ENCODE peak calls at places on chromosomes 4 and X, in nine cellular contexts. E, Q, W, O, P, J, K, L and G are unnamed samples.

GRCh38 chrX:29903365-29903764 is 312.0 kb upstream of the MAGEB2 start:
- DNase-seq in P (no peak), Q (no peak), E (peak), L (peak), W (no peak), J (peak), K (no peak), O (no peak), G (no peak)

GRCh38 chrX:69133561-69134542 is 31.4 kb downstream of the PJA1 start:
- DNase-seq in Q (no peak), P (no peak), J (peak), W (peak), O (no peak), K (no peak), E (peak), L (peak), G (peak)

GRCh38 chr4:116531870-116532269 is 553.5 kb downstream of the TRAM1L1 start:
- DNase-seq in J (no peak), K (no peak), L (no peak), E (no peak), Q (no peak), W (no peak), P (no peak), O (no peak), G (no peak)

GRCh38 chrX:66408507-66408906 is 230.4 kb downstream of the EDA2R start:
- DNase-seq in O (no peak), E (no peak), Q (no peak), J (no peak), P (no peak), L (no peak), W (no peak), K (no peak), G (no peak)

GRCh38 chrX:145818522-145819075 is 970 bp downstream of the SLITRK2 start:
- DNase-seq in K (no peak), O (no peak), E (no peak), L (no peak), P (no peak), Q (no peak), W (peak), J (no peak), G (no peak)

GRCh38 chr4:22356996-22357596 is 158.8 kb downstream of the ADGRA3 start:
- DNase-seq in P (no peak), O (no peak), J (peak), E (peak), W (no peak), K (no peak), L (peak), Q (no peak), G (peak)

GRCh38 chrX:72100824-72101351 is 30.8 kb downstream of the RTL5 start:
- DNase-seq in P (no peak), W (no peak), E (peak), J (no peak), Q (peak), O (peak), L (no peak), K (no peak), G (no peak)

GRCh38 chrX:13747836-13748235 is 13.3 kb downstream of the OFD1 start:
- DNase-seq in O (peak), W (peak), E (peak), K (no peak), Q (no peak), J (peak), L (peak), P (no peak), G (peak)

GRCh38 chrX:155068165-155068564 is 2.8 kb downstream of the CMC4 start:
- DNase-seq in P (no peak), W (no peak), E (peak), Q (no peak), O (no peak), L (peak), J (peak), K (no peak), G (peak)

GRCh38 chr4:66564901-66565648 is 894.8 kb upstream of the EPHA5 start:
- DNase-seq in K (no peak), O (no peak), E (peak), J (peak), W (no peak), Q (no peak), P (no peak), L (peak), G (peak)

GRCh38 chrX:18394477-18394876 is 30.9 kb upstream of the CDKL5 start:
- DNase-seq in K (peak), P (no peak), L (peak), O (no peak), E (no peak), Q (no peak), J (no peak), W (no peak), G (no peak)

GRCh38 chr4:96912731-96913130 is 1072.8 kb downstream of the PDHA2 start:
- DNase-seq in K (no peak), P (no peak), Q (no peak), L (no peak), W (peak), J (no peak), O (no peak), E (no peak), G (no peak)

GRCh38 chr4:47837582-47838294 is at the start of gene CORIN:
- DNase-seq in P (peak), L (no peak), Q (peak), O (no peak), K (peak), E (no peak), W (peak), J (no peak), G (no peak)

GRCh38 chr4:80990851-80991250 is 39.7 kb upstream of the BMP3 start:
- DNase-seq in J (no peak), K (no peak), E (no peak), L (no peak), P (no peak), O (no peak), W (peak), Q (no peak), G (no peak)

GRCh38 chrX:84144281-84144680 is 43.7 kb downstream of the RPS6KA6 start:
- DNase-seq in K (no peak), L (peak), O (no peak), J (no peak), W (no peak), Q (no peak), P (no peak), E (no peak), G (no peak)

GRCh38 chr4:116702949-116703348 is 382.4 kb downstream of the TRAM1L1 start:
- DNase-seq in E (no peak), O (no peak), L (no peak), J (no peak), Q (no peak), P (no peak), W (no peak), K (no peak), G (no peak)

GRCh38 chrX:7088968-7089615 is 58.4 kb upstream of the STS start:
- DNase-seq in K (peak), P (no peak), J (no peak), W (peak), O (peak), E (no peak), Q (no peak), L (no peak), G (no peak)

GRCh38 chr4:58617226-58617625 is 1507.0 kb upstream of the IGFBP7 start:
- DNase-seq in J (no peak), W (no peak), L (no peak), Q (no peak), P (no peak), E (no peak), K (no peak), O (no peak), G (no peak)

DNA sequence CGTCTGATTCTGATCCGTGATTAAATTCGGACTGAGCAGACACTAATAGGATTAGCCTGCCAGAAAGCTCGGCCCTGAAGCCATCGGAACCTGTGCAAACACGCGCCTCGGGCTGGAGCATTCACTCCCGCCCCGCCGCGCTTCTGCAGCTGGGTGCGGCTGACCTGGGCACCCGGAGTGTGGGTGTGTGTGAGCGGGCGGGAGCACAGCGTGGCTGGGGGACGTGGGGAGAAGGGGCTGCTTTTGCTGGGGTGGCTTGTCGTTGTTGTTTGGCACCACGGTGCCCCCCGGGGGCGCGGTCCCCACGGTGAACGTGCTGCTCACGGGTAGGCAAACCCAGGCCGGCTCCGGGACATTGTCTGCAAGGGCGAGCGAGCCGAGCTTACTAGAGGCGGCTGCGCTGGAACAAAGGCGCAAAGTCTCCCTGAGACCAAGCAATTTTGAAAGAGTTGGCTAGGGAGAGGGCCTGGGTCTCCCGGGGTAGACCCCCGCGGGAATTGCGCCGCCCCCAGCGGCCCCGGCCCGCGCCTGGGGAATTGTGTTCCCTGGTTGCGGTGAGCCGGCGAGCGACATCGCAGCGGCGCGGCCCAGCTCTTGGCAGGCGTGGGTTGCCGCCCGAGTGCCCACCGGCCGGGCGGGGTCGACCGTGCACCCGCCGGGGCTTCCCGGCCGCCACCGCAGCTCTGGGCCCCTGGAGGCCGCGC is 1.4 kb downstream of the MAMLD1 start:
- DNase-seq in P (peak), E (no peak), W (peak), L (peak), K (peak), J (no peak), Q (peak), O (no peak), G (no peak)
- H3K4me3 ChIP-seq in P (peak), E (peak), W (peak), L (peak), K (peak), J (peak), Q (peak), O (peak), G (peak)

GRCh38 chrX:20361890-20362262 is 95.2 kb upstream of the RPS6KA3 start:
- DNase-seq in W (peak), Q (no peak), J (peak), L (peak), E (peak), K (no peak), O (no peak), P (no peak), G (no peak)

GRCh38 chrX:20363003-20363674 is 96.4 kb upstream of the RPS6KA3 start:
- DNase-seq in Q (no peak), W (no peak), O (no peak), L (peak), P (no peak), K (no peak), E (no peak), J (no peak), G (no peak)

GRCh38 chrX:20364238-20364637 is 97.5 kb upstream of the RPS6KA3 start:
- DNase-seq in E (no peak), O (no peak), Q (no peak), P (no peak), K (no peak), J (no peak), L (no peak), W (no peak), G (no peak)

GRCh38 chrX:20362268-20363002 is 95.7 kb upstream of the RPS6KA3 start:
- DNase-seq in E (peak), O (no peak), P (no peak), W (peak), Q (no peak), K (no peak), J (peak), L (peak), G (no peak)

DNA sequence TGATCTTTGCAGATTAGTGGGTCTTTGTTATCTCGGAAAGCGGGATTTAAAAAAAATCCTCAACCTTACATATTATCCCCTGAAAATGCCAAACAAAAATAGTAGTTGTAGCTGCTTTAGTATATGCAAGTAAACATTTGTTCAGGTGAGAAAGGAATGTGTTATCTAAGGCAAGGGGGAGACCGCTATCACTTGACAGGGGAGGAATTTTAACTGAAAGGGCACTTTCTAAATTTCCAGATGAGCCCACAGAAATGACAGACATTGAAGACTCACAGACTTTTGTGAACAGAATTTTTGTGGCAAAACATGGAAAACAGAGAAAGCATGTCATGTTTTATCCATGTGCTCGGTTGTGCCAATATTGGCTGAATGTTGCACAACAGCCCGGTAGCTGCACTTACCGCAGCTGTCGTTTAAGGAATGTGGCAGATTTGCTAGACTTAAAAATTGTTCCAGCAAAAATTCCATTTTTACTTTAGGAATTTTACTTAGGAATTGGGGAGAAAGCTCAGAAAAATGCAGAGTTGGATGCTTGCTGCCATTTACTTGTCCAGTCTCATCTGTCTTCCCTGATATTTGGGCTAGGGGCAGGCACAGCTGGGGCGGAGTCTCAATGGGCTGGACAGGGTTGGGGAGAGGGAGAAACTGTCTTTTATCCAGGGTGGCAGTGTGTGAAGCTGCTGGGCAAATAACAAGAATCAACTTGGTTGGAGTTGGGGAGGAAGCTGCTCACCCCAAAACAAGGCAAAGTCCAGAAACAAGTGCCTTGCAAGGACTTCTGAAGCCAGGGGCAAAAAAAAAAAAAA is 94.6 kb upstream of the RPS6KA3 start:
- DNase-seq in P (peak), K (no peak), E (peak), W (peak), Q (no peak), O (no peak), J (peak), L (peak), G (no peak)
- H3K4me3 ChIP-seq in P (no peak), K (no peak), E (peak), W (no peak), Q (no peak), O (no peak), J (no peak), L (no peak), G (no peak)

GRCh38 chr4:41745292-41746024 is 3.1 kb downstream of the PHOX2B start:
- DNase-seq in Q (peak), P (no peak), O (no peak), L (no peak), J (no peak), E (no peak), W (peak), K (no peak), G (no peak)

GRCh38 chr4:41747230-41748055 is 1.1 kb downstream of the PHOX2B start:
- DNase-seq in W (peak), O (no peak), K (no peak), Q (peak), E (no peak), J (no peak), L (no peak), P (no peak), G (no peak)

GRCh38 chr4:41746440-41747229 is 1.9 kb downstream of the PHOX2B start:
- DNase-seq in Q (no peak), P (no peak), J (no peak), K (no peak), E (no peak), L (no peak), O (no peak), W (peak), G (no peak)

GRCh38 chr4:41744572-41745291 is 3.8 kb downstream of the PHOX2B start:
- DNase-seq in E (no peak), J (no peak), O (no peak), L (no peak), P (no peak), Q (peak), W (peak), K (no peak), G (no peak)

GRCh38 chr4:41746025-41746439 is 2.5 kb downstream of the PHOX2B start:
- DNase-seq in Q (peak), K (no peak), P (no peak), O (no peak), L (no peak), J (no peak), W (peak), E (no peak), G (no peak)
- H3K4me3 ChIP-seq in Q (no peak), K (no peak), P (no peak), O (no peak), L (no peak), J (no peak), W (no peak), E (no peak), G (no peak)

GRCh38 chr4:180799798-180800197 is 1443.4 kb upstream of the TENM3 start:
- DNase-seq in L (no peak), K (no peak), J (peak), P (no peak), W (no peak), O (no peak), Q (no peak), E (no peak), G (no peak)

GRCh38 chr4:180808862-180809261 is 1434.3 kb upstream of the TENM3 start:
- DNase-seq in P (no peak), L (peak), E (no peak), Q (no peak), K (no peak), O (no peak), J (no peak), W (no peak), G (no peak)

GRCh38 chr4:180810581-180810980 is 1432.6 kb upstream of the TENM3 start:
- DNase-seq in K (no peak), Q (no peak), P (no peak), W (no peak), J (no peak), O (no peak), E (no peak), L (peak), G (no peak)

GRCh38 chr4:180809439-180809838 is 1433.8 kb upstream of the TENM3 start:
- DNase-seq in O (no peak), L (peak), W (no peak), J (peak), K (no peak), Q (no peak), P (no peak), E (no peak), G (no peak)

GRCh38 chr4:180805101-180805500 is 1438.1 kb upstream of the TENM3 start:
- DNase-seq in P (no peak), E (no peak), K (no peak), L (no peak), O (no peak), Q (no peak), W (no peak), J (no peak), G (no peak)
- H3K4me3 ChIP-seq in P (no peak), E (no peak), K (no peak), L (no peak), O (no peak), Q (no peak), W (no peak), J (no peak), G (no peak)